ENCODE peak calls at places on chromosomes 6 and 20, in ten cellular contexts. B is activated CD4-positive, CD25-positive, alpha-beta regulatory T cell treated with anti-CD3 and anti-CD28 coated beads, Interleukin-2, amount 50 U/mL, for 72 hours; O is lower leg skin; I is activated T-helper 1 cell treated with anti-CD3 and anti-CD28 coated beads, Interleukin-2, amount 50 U/mL, for 16 hours; J is cardiac fibroblast; T is GM04503; M is DMS53; V is amniotic stem cell; N is NCI-H748 treated with DMSO at 0.1 percent for 48 hours; Z is NCI-H1417. K is an unnamed sample.

GRCh38 chr6:44696686-44697085 is 309.2 kb downstream of the CDC5L start:
- DNase-seq in B (no peak), O (no peak), I (no peak), J (no peak), T (no peak), M (no peak), V (no peak), N (no peak), Z (no peak), K (no peak)

GRCh38 chr6:35021014-35021413 is 120.1 kb downstream of the TCP11 start:
- DNase-seq in B (no peak), O (no peak), I (no peak), J (no peak), T (no peak), M (no peak), V (no peak), N (no peak), Z (no peak), K (no peak)

GRCh38 chr20:36298061-36298460 is 8.1 kb upstream of the DLGAP4 start:
- DNase-seq in B (no peak), O (peak), I (no peak), J (no peak), T (no peak), M (no peak), V (no peak), N (no peak), Z (no peak), K (no peak)

GRCh38 chr6:127468936-127469335 is 9.7 kb upstream of the KIAA0408 start:
- DNase-seq in B (no peak), O (no peak), I (no peak), J (no peak), T (no peak), M (no peak), V (no peak), N (no peak), Z (no peak), K (no peak)

GRCh38 chr6:42104095-42104806 is 38.2 kb downstream of the C6orf132 start:
- DNase-seq in B (peak), O (peak), I (peak), J (peak), T (no peak), M (no peak), V (no peak), N (no peak), Z (no peak), K (no peak)

GRCh38 chr20:2751868-2752630 is 48.4 kb downstream of the CPXM1 start:
- DNase-seq in B (peak), O (peak), I (peak), J (no peak), T (no peak), M (peak), V (no peak), N (peak), Z (peak), K (no peak)

GRCh38 chr6:157139054-157139708 is 184.1 kb downstream of the TMEM242 start:
- DNase-seq in B (no peak), O (no peak), I (no peak), J (no peak), T (no peak), M (peak), V (no peak), N (no peak), Z (no peak), K (peak)

GRCh38 chr6:128655978-128656498 is 135.6 kb upstream of the PTPRK start:
- DNase-seq in B (no peak), O (no peak), I (no peak), J (peak), T (peak), M (peak), V (peak), N (no peak), Z (no peak), K (peak)

GRCh38 chr6:170043881-170044790 is 246.7 kb downstream of the DLL1 start:
- DNase-seq in B (no peak), O (no peak), I (no peak), J (no peak), T (no peak), M (no peak), V (no peak), N (no peak), Z (no peak), K (no peak)

GRCh38 chr6:118905851-118906250 is 11.9 kb downstream of the ASF1A start:
- DNase-seq in B (no peak), O (no peak), I (no peak), J (no peak), T (no peak), M (no peak), V (no peak), N (no peak), Z (no peak), K (no peak)

GRCh38 chr6:149340200-149340599 is 22.7 kb downstream of the TAB2 start:
- DNase-seq in B (no peak), O (no peak), I (no peak), J (no peak), T (no peak), M (no peak), V (no peak), N (no peak), Z (no peak), K (no peak)

GRCh38 chr6:137121401-137121997 is 51.9 kb downstream of the IL22RA2 start:
- DNase-seq in B (no peak), O (no peak), I (no peak), J (no peak), T (no peak), M (no peak), V (no peak), N (no peak), Z (no peak), K (no peak)

GRCh38 chr20:17949899-17950298 is 18.7 kb downstream of the SNX5 start:
- DNase-seq in B (no peak), O (no peak), I (no peak), J (no peak), T (no peak), M (no peak), V (no peak), N (no peak), Z (no peak), K (no peak)

GRCh38 chr6:162108041-162108440 is 619.5 kb downstream of the PRKN start:
- DNase-seq in B (no peak), O (no peak), I (no peak), J (no peak), T (no peak), M (no peak), V (no peak), N (no peak), Z (no peak), K (no peak)

GRCh38 chr6:89536230-89536629 is 102.3 kb downstream of the LYRM2 start:
- DNase-seq in B (no peak), O (no peak), I (no peak), J (no peak), T (no peak), M (peak), V (no peak), N (peak), Z (no peak), K (no peak)

GRCh38 chr6:143691900-143692572 is 14.3 kb downstream of the PHACTR2 start:
- DNase-seq in B (no peak), O (no peak), I (no peak), J (no peak), T (no peak), M (no peak), V (no peak), N (no peak), Z (no peak), K (no peak)

GRCh38 chr6:15296249-15296648 is 50.4 kb downstream of the JARID2 start:
- DNase-seq in B (no peak), O (no peak), I (no peak), J (no peak), T (no peak), M (no peak), V (no peak), N (no peak), Z (no peak), K (no peak)

GRCh38 chr6:11043552-11043960 is 549 bp downstream of the ELOVL2 start:
- DNase-seq in B (no peak), O (no peak), I (no peak), J (no peak), T (no peak), M (no peak), V (no peak), N (no peak), Z (no peak), K (no peak)

GRCh38 chr6:165658395-165659058 is 4.5 kb downstream of the PDE10A start:
- DNase-seq in B (no peak), O (peak), I (no peak), J (no peak), T (no peak), M (peak), V (no peak), N (no peak), Z (no peak), K (no peak)

GRCh38 chr20:44402391-44403193 is 47.1 kb downstream of the HNF4A start:
- DNase-seq in B (no peak), O (no peak), I (no peak), J (no peak), T (no peak), M (peak), V (no peak), N (no peak), Z (no peak), K (no peak)

GRCh38 chr20:20215976-20216727 is 151.8 kb upstream of the INSM1 start:
- DNase-seq in B (no peak), O (no peak), I (no peak), J (no peak), T (no peak), M (peak), V (no peak), N (peak), Z (peak), K (peak)

GRCh38 chr20:20956586-20956985 is 149.6 kb downstream of the LINC00237 start:
- DNase-seq in B (no peak), O (no peak), I (no peak), J (no peak), T (no peak), M (no peak), V (no peak), N (peak), Z (peak), K (no peak)

GRCh38 chr20:42204261-42204660 is 586.1 kb upstream of the CHD6 start:
- DNase-seq in B (no peak), O (no peak), I (no peak), J (peak), T (no peak), M (peak), V (no peak), N (peak), Z (peak), K (peak)

GRCh38 chr20:37804584-37805566 is 98.1 kb upstream of the VSTM2L start:
- DNase-seq in B (no peak), O (no peak), I (no peak), J (peak), T (no peak), M (no peak), V (no peak), N (no peak), Z (peak), K (no peak)

GRCh38 chr6:132218063-132218696 is 183.1 kb downstream of the MOXD1 start:
- DNase-seq in B (no peak), O (no peak), I (no peak), J (peak), T (no peak), M (peak), V (peak), N (peak), Z (no peak), K (no peak)

GRCh38 chr6:170345662-170346061 is 39.1 kb downstream of the FAM120B start:
- DNase-seq in B (no peak), O (no peak), I (no peak), J (no peak), T (no peak), M (no peak), V (no peak), N (no peak), Z (no peak), K (no peak)

GRCh38 chr6:136060759-136061158 is 189.4 kb downstream of the MTFR2 start:
- DNase-seq in B (no peak), O (no peak), I (no peak), J (no peak), T (no peak), M (no peak), V (no peak), N (no peak), Z (no peak), K (no peak)

GRCh38 chr6:139472341-139473038 is 98.0 kb upstream of the CITED2 start:
- DNase-seq in B (no peak), O (no peak), I (no peak), J (peak), T (no peak), M (no peak), V (no peak), N (no peak), Z (no peak), K (no peak)

GRCh38 chr6:6629416-6629815 is 40.9 kb downstream of the LY86 start:
- DNase-seq in B (no peak), O (no peak), I (no peak), J (peak), T (peak), M (peak), V (no peak), N (no peak), Z (no peak), K (no peak)

GRCh38 chr6:33604941-33605854 is 15.9 kb upstream of the ITPR3 start:
- DNase-seq in B (no peak), O (no peak), I (no peak), J (no peak), T (no peak), M (no peak), V (no peak), N (no peak), Z (no peak), K (no peak)

GRCh38 chr6:87472525-87473418 is at the start of gene SLC35A1:
- DNase-seq in B (peak), O (peak), I (peak), J (peak), T (peak), M (peak), V (peak), N (peak), Z (peak), K (peak)

GRCh38 chr20:45963059-45964011 is 8.7 kb downstream of the ZNF335 start:
- DNase-seq in B (no peak), O (peak), I (no peak), J (peak), T (no peak), M (peak), V (no peak), N (no peak), Z (peak), K (no peak)

GRCh38 chr20:49132995-49133451 is 55.1 kb downstream of the STAU1 start:
- DNase-seq in B (no peak), O (no peak), I (no peak), J (peak), T (peak), M (peak), V (peak), N (no peak), Z (peak), K (peak)

GRCh38 chr6:12014027-12014872 is 2.1 kb downstream of the HIVEP1 start:
- DNase-seq in B (no peak), O (no peak), I (no peak), J (peak), T (no peak), M (no peak), V (no peak), N (no peak), Z (no peak), K (no peak)

GRCh38 chr6:167558213-167558869 is 233.5 kb downstream of the TTLL2 start:
- DNase-seq in B (no peak), O (no peak), I (no peak), J (no peak), T (no peak), M (no peak), V (no peak), N (no peak), Z (no peak), K (no peak)

GRCh38 chr6:90894285-90895144 is 307.6 kb upstream of the MAP3K7 start:
- DNase-seq in B (no peak), O (no peak), I (no peak), J (no peak), T (no peak), M (no peak), V (no peak), N (no peak), Z (no peak), K (peak)

GRCh38 chr6:69289689-69290088 is 507.1 kb downstream of the LMBRD1 start:
- DNase-seq in B (no peak), O (no peak), I (no peak), J (no peak), T (no peak), M (no peak), V (no peak), N (no peak), Z (no peak), K (no peak)